ENCODE peak calls at places on chromosomes 13 and 19, in five cellular contexts. P, N, Q, Y and B are unnamed samples.

GRCh38 chr13:59584101-59584500 is 579.6 kb downstream of the DIAPH3 start:
- DNase-seq in Q (no peak), Y (no peak), N (no peak), P (no peak), B (no peak)

GRCh38 chr19:51366050-51366998 is at the start of gene ETFB:
- DNase-seq in N (peak), P (peak), Y (peak), Q (peak), B (peak)

GRCh38 chr19:34588249-34588648 is 88.7 kb downstream of the SCGB2B2 start:
- DNase-seq in Q (no peak), N (no peak), Y (no peak), P (no peak), B (no peak)

GRCh38 chr19:34224996-34225658 is 29.2 kb upstream of the GARRE1 start:
- DNase-seq in N (no peak), Y (no peak), P (no peak), Q (no peak), B (no peak)

GRCh38 chr19:31278555-31279435 is 70.4 kb downstream of the TSHZ3 start:
- DNase-seq in N (no peak), P (no peak), Y (no peak), Q (no peak), B (no peak)

GRCh38 chr13:72839831-72840426 is 58.0 kb downstream of the PIBF1 start:
- DNase-seq in P (peak), Y (peak), N (no peak), Q (peak), B (no peak)

GRCh38 chr13:97535619-97536018 is 101.7 kb downstream of the RAP2A start:
- DNase-seq in P (no peak), Y (no peak), N (no peak), Q (no peak), B (no peak)

GRCh38 chr19:19758164-19758563 is 25.3 kb upstream of the ZNF14 start:
- DNase-seq in P (no peak), N (no peak), Q (no peak), Y (no peak), B (no peak)

GRCh38 chr19:51372649-51373504 is at the start of gene NKG7:
- DNase-seq in Q (no peak), P (no peak), Y (peak), N (no peak), B (no peak)

GRCh38 chr13:97222934-97223710 is 989 bp downstream of the MBNL2 start:
- DNase-seq in N (no peak), P (no peak), Q (peak), Y (no peak), B (no peak)

GRCh38 chr19:3725640-3726310 is 17.6 kb downstream of the TJP3 start:
- DNase-seq in P (no peak), Q (peak), Y (peak), N (no peak), B (peak)

GRCh38 chr19:18159810-18160209 is 6.8 kb downstream of the PIK3R2 start:
- DNase-seq in N (no peak), P (no peak), Q (no peak), Y (no peak), B (no peak)

GRCh38 chr19:16142032-16142580 is 1.4 kb upstream of the HSH2D start:
- DNase-seq in P (no peak), N (no peak), Q (no peak), Y (no peak), B (no peak)

GRCh38 chr19:17560205-17560595 is 4.8 kb downstream of the COLGALT1 start:
- DNase-seq in Y (no peak), N (no peak), P (no peak), Q (no peak), B (peak)

GRCh38 chr19:18418725-18419194 is 438 bp upstream of the SSBP4 start:
- DNase-seq in Q (no peak), P (no peak), N (no peak), Y (peak), B (peak)

GRCh38 chr19:6060600-6061391 is 49.5 kb downstream of the RFX2 start:
- DNase-seq in P (peak), Q (peak), Y (peak), N (peak), B (no peak)

GRCh38 chr19:19543101-19543500 is 5.0 kb downstream of the CILP2 start:
- DNase-seq in Q (no peak), Y (no peak), N (no peak), P (no peak), B (no peak)

GRCh38 chr13:50617134-50617721 is 226.3 kb downstream of the DLEU7 start:
- DNase-seq in P (peak), Q (no peak), Y (no peak), N (no peak), B (no peak)

GRCh38 chr13:114108894-114109293 is 23.5 kb downstream of the RASA3 start:
- DNase-seq in N (no peak), P (no peak), Q (no peak), Y (peak), B (peak)

GRCh38 chr13:71610876-71611275 is 256.1 kb downstream of the DACH1 start:
- DNase-seq in Y (no peak), Q (no peak), P (no peak), N (no peak), B (no peak)

GRCh38 chr19:28744014-28744413 is 468.9 kb downstream of the UQCRFS1 start:
- DNase-seq in Y (no peak), P (no peak), Q (no peak), N (no peak), B (no peak)

GRCh38 chr19:38434549-38435051 is 1.1 kb downstream of the RYR1 start:
- DNase-seq in Q (peak), N (no peak), Y (no peak), P (no peak), B (no peak)

GRCh38 chr19:15138427-15138826 is 31.2 kb downstream of the SYDE1 start:
- DNase-seq in Y (no peak), Q (no peak), N (no peak), P (no peak), B (no peak)

GRCh38 chr13:51538626-51539179 is 45.6 kb upstream of the WDFY2 start:
- DNase-seq in N (no peak), Q (no peak), Y (no peak), P (no peak), B (no peak)